ENCODE peak calls at places on chromosomes 12 and 14, in seven cellular contexts. One of them, this sample, is unnamed.

GRCh38 chr14:81436296-81437138 is 36.4 kb upstream of the STON2 start:
- DNase-seq in kidney: peak
- DNase-seq in GM12865: no peak
- DNase-seq in A673: peak
- DNase-seq in mucosa of descending colon: peak
- DNase-seq in brain microvascular endothelial cell: peak
- DNase-seq in mesenchymal stem cell: peak
- DNase-seq in this sample: peak

GRCh38 chr12:113794774-113795173 is 171.4 kb downstream of the RBM19 start:
- DNase-seq in kidney: no peak
- DNase-seq in GM12865: no peak
- DNase-seq in A673: no peak
- DNase-seq in mucosa of descending colon: no peak
- DNase-seq in brain microvascular endothelial cell: no peak
- DNase-seq in mesenchymal stem cell: no peak
- DNase-seq in this sample: no peak

GRCh38 chr14:96217381-96217913 is 12.8 kb downstream of the BDKRB2 start:
- DNase-seq in kidney: peak
- DNase-seq in GM12865: no peak
- DNase-seq in A673: no peak
- DNase-seq in mucosa of descending colon: no peak
- DNase-seq in brain microvascular endothelial cell: no peak
- DNase-seq in mesenchymal stem cell: no peak
- DNase-seq in this sample: no peak

GRCh38 chr12:2458113-2458414 is 336.7 kb upstream of the FKBP4 start:
- DNase-seq in kidney: no peak
- DNase-seq in GM12865: no peak
- DNase-seq in A673: no peak
- DNase-seq in mucosa of descending colon: no peak
- DNase-seq in brain microvascular endothelial cell: no peak
- DNase-seq in mesenchymal stem cell: no peak
- DNase-seq in this sample: no peak

GRCh38 chr14:106848330-106849121 is 1322.1 kb downstream of the TMEM121 start:
- DNase-seq in kidney: no peak
- DNase-seq in GM12865: peak
- DNase-seq in A673: peak
- DNase-seq in mucosa of descending colon: peak
- DNase-seq in brain microvascular endothelial cell: no peak
- DNase-seq in mesenchymal stem cell: no peak
- DNase-seq in this sample: no peak

GRCh38 chr12:32148372-32148771 is 41.7 kb downstream of the BICD1 start:
- DNase-seq in kidney: no peak
- DNase-seq in GM12865: no peak
- DNase-seq in A673: no peak
- DNase-seq in mucosa of descending colon: no peak
- DNase-seq in brain microvascular endothelial cell: no peak
- DNase-seq in mesenchymal stem cell: no peak
- DNase-seq in this sample: no peak

GRCh38 chr12:80262372-80263170 is 163.2 kb downstream of the OTOGL start:
- DNase-seq in kidney: no peak
- DNase-seq in GM12865: no peak
- DNase-seq in A673: peak
- DNase-seq in mucosa of descending colon: no peak
- DNase-seq in brain microvascular endothelial cell: no peak
- DNase-seq in mesenchymal stem cell: no peak
- DNase-seq in this sample: no peak

GRCh38 chr14:33512201-33512600 is 438.7 kb downstream of the EGLN3 start:
- DNase-seq in kidney: no peak
- DNase-seq in GM12865: no peak
- DNase-seq in A673: no peak
- DNase-seq in mucosa of descending colon: no peak
- DNase-seq in brain microvascular endothelial cell: peak
- DNase-seq in mesenchymal stem cell: peak
- DNase-seq in this sample: no peak

GRCh38 chr12:103269962-103270361 is 225.8 kb downstream of the C12orf42 start:
- DNase-seq in kidney: no peak
- DNase-seq in GM12865: no peak
- DNase-seq in A673: no peak
- DNase-seq in mucosa of descending colon: no peak
- DNase-seq in brain microvascular endothelial cell: no peak
- DNase-seq in mesenchymal stem cell: peak
- DNase-seq in this sample: no peak

GRCh38 chr12:5171701-5172100 is 128.0 kb downstream of the KCNA5 start:
- DNase-seq in kidney: no peak
- DNase-seq in GM12865: peak
- DNase-seq in A673: peak
- DNase-seq in mucosa of descending colon: peak
- DNase-seq in brain microvascular endothelial cell: peak
- DNase-seq in mesenchymal stem cell: peak
- DNase-seq in this sample: no peak

GRCh38 chr12:128365831-128366231 is 98.9 kb downstream of the TMEM132C start:
- DNase-seq in kidney: no peak
- DNase-seq in GM12865: no peak
- DNase-seq in A673: no peak
- DNase-seq in mucosa of descending colon: no peak
- DNase-seq in brain microvascular endothelial cell: no peak
- DNase-seq in mesenchymal stem cell: no peak
- DNase-seq in this sample: no peak

GRCh38 chr14:31583043-31583442 is 21.8 kb downstream of the NUBPL start:
- DNase-seq in kidney: no peak
- DNase-seq in GM12865: no peak
- DNase-seq in A673: no peak
- DNase-seq in mucosa of descending colon: no peak
- DNase-seq in brain microvascular endothelial cell: no peak
- DNase-seq in mesenchymal stem cell: no peak
- DNase-seq in this sample: no peak

GRCh38 chr12:590206-590750 is 73.0 kb downstream of the NINJ2 start:
- DNase-seq in kidney: no peak
- DNase-seq in GM12865: no peak
- DNase-seq in A673: no peak
- DNase-seq in mucosa of descending colon: no peak
- DNase-seq in brain microvascular endothelial cell: no peak
- DNase-seq in mesenchymal stem cell: no peak
- DNase-seq in this sample: peak

GRCh38 chr12:125492354-125493270 is 427.4 kb downstream of the AACS start:
- DNase-seq in kidney: no peak
- DNase-seq in GM12865: no peak
- DNase-seq in A673: no peak
- DNase-seq in mucosa of descending colon: peak
- DNase-seq in brain microvascular endothelial cell: no peak
- DNase-seq in mesenchymal stem cell: no peak
- DNase-seq in this sample: no peak

GRCh38 chr14:42469637-42470426 is 863.2 kb downstream of the LRFN5 start:
- DNase-seq in kidney: no peak
- DNase-seq in GM12865: peak
- DNase-seq in A673: no peak
- DNase-seq in mucosa of descending colon: no peak
- DNase-seq in brain microvascular endothelial cell: no peak
- DNase-seq in mesenchymal stem cell: peak
- DNase-seq in this sample: no peak

GRCh38 chr12:56581418-56582145 is 48.5 kb downstream of the BAZ2A start:
- DNase-seq in kidney: no peak
- DNase-seq in GM12865: peak
- DNase-seq in A673: no peak
- DNase-seq in mucosa of descending colon: no peak
- DNase-seq in brain microvascular endothelial cell: peak
- DNase-seq in mesenchymal stem cell: no peak
- DNase-seq in this sample: no peak

GRCh38 chr12:20624718-20625117 is 70.4 kb upstream of the SLCO1C1 start:
- DNase-seq in kidney: no peak
- DNase-seq in GM12865: no peak
- DNase-seq in A673: peak
- DNase-seq in mucosa of descending colon: no peak
- DNase-seq in brain microvascular endothelial cell: peak
- DNase-seq in mesenchymal stem cell: peak
- DNase-seq in this sample: no peak

GRCh38 chr14:50677527-50678063 is 9.5 kb upstream of the SAV1 start:
- DNase-seq in kidney: no peak
- DNase-seq in GM12865: peak
- DNase-seq in A673: no peak
- DNase-seq in mucosa of descending colon: no peak
- DNase-seq in brain microvascular endothelial cell: peak
- DNase-seq in mesenchymal stem cell: peak
- DNase-seq in this sample: no peak

DNA sequence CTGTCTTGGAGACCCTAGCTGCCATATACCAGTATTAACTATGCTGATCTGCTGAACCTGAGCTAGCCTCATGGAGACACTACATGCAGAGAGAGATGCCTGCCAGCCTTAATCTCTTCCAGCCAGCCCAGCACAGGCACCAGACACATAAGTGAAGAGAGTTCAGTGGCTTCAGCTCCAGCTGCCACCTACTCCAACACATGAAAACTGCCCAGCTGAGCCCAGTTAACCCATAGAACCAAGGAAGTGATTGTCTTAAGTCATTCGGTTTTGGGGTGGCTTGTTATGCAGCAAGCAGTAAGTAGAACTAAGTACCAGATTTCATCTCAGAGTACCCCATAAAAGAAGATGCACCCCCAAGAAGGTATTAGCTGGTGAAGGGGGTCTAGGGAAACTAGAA is 7.6 kb downstream of the SERPINA11 start:
- DNase-seq in kidney: no peak
- DNase-seq in GM12865: no peak
- DNase-seq in A673: no peak
- DNase-seq in mucosa of descending colon: no peak
- DNase-seq in brain microvascular endothelial cell: no peak
- DNase-seq in mesenchymal stem cell: no peak
- DNase-seq in this sample: no peak
- H3K4me3 ChIP-seq in kidney: no peak
- H3K4me3 ChIP-seq in GM12865: no peak
- H3K4me3 ChIP-seq in A673: no peak
- H3K4me3 ChIP-seq in mucosa of descending colon: no peak
- H3K4me3 ChIP-seq in brain microvascular endothelial cell: no peak
- H3K4me3 ChIP-seq in mesenchymal stem cell: no peak
- H3K4me3 ChIP-seq in this sample: no peak

GRCh38 chr14:100472094-100472455 is 115.1 kb downstream of the BEGAIN start:
- DNase-seq in kidney: no peak
- DNase-seq in GM12865: no peak
- DNase-seq in A673: no peak
- DNase-seq in mucosa of descending colon: no peak
- DNase-seq in brain microvascular endothelial cell: no peak
- DNase-seq in mesenchymal stem cell: no peak
- DNase-seq in this sample: no peak
- H3K4me3 ChIP-seq in kidney: no peak
- H3K4me3 ChIP-seq in GM12865: no peak
- H3K4me3 ChIP-seq in A673: no peak
- H3K4me3 ChIP-seq in mucosa of descending colon: no peak
- H3K4me3 ChIP-seq in brain microvascular endothelial cell: no peak
- H3K4me3 ChIP-seq in mesenchymal stem cell: no peak
- H3K4me3 ChIP-seq in this sample: no peak

GRCh38 chr12:108825205-108825950 is 32.0 kb downstream of the SSH1 start:
- DNase-seq in kidney: no peak
- DNase-seq in GM12865: peak
- DNase-seq in A673: no peak
- DNase-seq in mucosa of descending colon: no peak
- DNase-seq in brain microvascular endothelial cell: no peak
- DNase-seq in mesenchymal stem cell: peak
- DNase-seq in this sample: no peak
- H3K4me3 ChIP-seq in kidney: peak
- H3K4me3 ChIP-seq in GM12865: no peak
- H3K4me3 ChIP-seq in A673: no peak
- H3K4me3 ChIP-seq in mucosa of descending colon: no peak
- H3K4me3 ChIP-seq in brain microvascular endothelial cell: peak
- H3K4me3 ChIP-seq in mesenchymal stem cell: peak
- H3K4me3 ChIP-seq in this sample: no peak

GRCh38 chr12:69694123-69694522 is 5.0 kb downstream of the BEST3 start:
- DNase-seq in kidney: no peak
- DNase-seq in GM12865: no peak
- DNase-seq in A673: no peak
- DNase-seq in mucosa of descending colon: no peak
- DNase-seq in brain microvascular endothelial cell: no peak
- DNase-seq in mesenchymal stem cell: no peak
- DNase-seq in this sample: no peak

GRCh38 chr12:69703146-69703642 is 4.1 kb upstream of the BEST3 start:
- DNase-seq in kidney: no peak
- DNase-seq in GM12865: no peak
- DNase-seq in A673: no peak
- DNase-seq in mucosa of descending colon: no peak
- DNase-seq in brain microvascular endothelial cell: no peak
- DNase-seq in mesenchymal stem cell: no peak
- DNase-seq in this sample: no peak

GRCh38 chr12:69701821-69702220 is 2.7 kb upstream of the BEST3 start:
- DNase-seq in kidney: no peak
- DNase-seq in GM12865: no peak
- DNase-seq in A673: peak
- DNase-seq in mucosa of descending colon: no peak
- DNase-seq in brain microvascular endothelial cell: no peak
- DNase-seq in mesenchymal stem cell: no peak
- DNase-seq in this sample: no peak

GRCh38 chr12:69698054-69698453 is 1.0 kb downstream of the BEST3 start:
- DNase-seq in kidney: no peak
- DNase-seq in GM12865: no peak
- DNase-seq in A673: no peak
- DNase-seq in mucosa of descending colon: no peak
- DNase-seq in brain microvascular endothelial cell: no peak
- DNase-seq in mesenchymal stem cell: no peak
- DNase-seq in this sample: no peak

GRCh38 chr12:69698769-69699540 is at the start of gene BEST3:
- DNase-seq in kidney: no peak
- DNase-seq in GM12865: no peak
- DNase-seq in A673: no peak
- DNase-seq in mucosa of descending colon: no peak
- DNase-seq in brain microvascular endothelial cell: no peak
- DNase-seq in mesenchymal stem cell: no peak
- DNase-seq in this sample: no peak
- H3K4me3 ChIP-seq in kidney: no peak
- H3K4me3 ChIP-seq in GM12865: no peak
- H3K4me3 ChIP-seq in A673: no peak
- H3K4me3 ChIP-seq in mucosa of descending colon: no peak
- H3K4me3 ChIP-seq in brain microvascular endothelial cell: no peak
- H3K4me3 ChIP-seq in mesenchymal stem cell: no peak
- H3K4me3 ChIP-seq in this sample: no peak

GRCh38 chr12:94689646-94690036 is 39.3 kb upstream of the TMCC3 start:
- DNase-seq in kidney: no peak
- DNase-seq in GM12865: no peak
- DNase-seq in A673: no peak
- DNase-seq in mucosa of descending colon: no peak
- DNase-seq in brain microvascular endothelial cell: no peak
- DNase-seq in mesenchymal stem cell: no peak
- DNase-seq in this sample: no peak
- H3K4me3 ChIP-seq in kidney: no peak
- H3K4me3 ChIP-seq in GM12865: no peak
- H3K4me3 ChIP-seq in A673: no peak
- H3K4me3 ChIP-seq in mucosa of descending colon: no peak
- H3K4me3 ChIP-seq in brain microvascular endothelial cell: no peak
- H3K4me3 ChIP-seq in mesenchymal stem cell: peak
- H3K4me3 ChIP-seq in this sample: no peak